ENCODE peak calls at places on chromosomes 16 and 17, in ten cellular contexts. One of them, this sample, is unnamed. For H3K4me1 and H3K27me3, the result is how much of the 10 kb centered on the place peaks cover.

GRCh38 chr16:19555938-19556778 is 655 bp downstream of the VPS35L start:
- DNase-seq in endothelial cell of umbilical vein: peak
- DNase-seq in left lung: no peak
- DNase-seq in CD8-positive, alpha-beta T cell: no peak
- DNase-seq in uterus: no peak
- DNase-seq in heart right ventricle: peak
- DNase-seq in heart left ventricle: no peak
- DNase-seq in CD8-positive, alpha-beta memory T cell: peak
- DNase-seq in gastrocnemius medialis: no peak
- DNase-seq in H9: peak
- DNase-seq in this sample: no peak

GRCh38 chr17:7781467-7781866 is 52.5 kb upstream of the KDM6B start:
- DNase-seq in H9: no peak
- DNase-seq in CD8-positive, alpha-beta memory T cell: no peak
- DNase-seq in left lung: no peak
- DNase-seq in gastrocnemius medialis: no peak
- DNase-seq in heart left ventricle: no peak
- DNase-seq in heart right ventricle: no peak
- DNase-seq in uterus: no peak
- DNase-seq in endothelial cell of umbilical vein: no peak
- DNase-seq in CD8-positive, alpha-beta T cell: no peak
- DNase-seq in this sample: no peak

GRCh38 chr16:85187002-85187401 is 74.7 kb upstream of the CIBAR2 start:
- DNase-seq in endothelial cell of umbilical vein: no peak
- DNase-seq in heart right ventricle: no peak
- DNase-seq in heart left ventricle: peak
- DNase-seq in uterus: no peak
- DNase-seq in left lung: no peak
- DNase-seq in H9: no peak
- DNase-seq in gastrocnemius medialis: peak
- DNase-seq in CD8-positive, alpha-beta T cell: no peak
- DNase-seq in CD8-positive, alpha-beta memory T cell: no peak
- DNase-seq in this sample: peak

GRCh38 chr16:77353587-77354263 is 81.1 kb downstream of the ADAMTS18 start:
- DNase-seq in uterus: no peak
- DNase-seq in CD8-positive, alpha-beta T cell: no peak
- DNase-seq in endothelial cell of umbilical vein: no peak
- DNase-seq in CD8-positive, alpha-beta memory T cell: no peak
- DNase-seq in heart right ventricle: no peak
- DNase-seq in H9: no peak
- DNase-seq in gastrocnemius medialis: no peak
- DNase-seq in heart left ventricle: no peak
- DNase-seq in left lung: no peak
- DNase-seq in this sample: no peak

GRCh38 chr16:28187595-28188004 is 24.2 kb downstream of the XPO6 start:
- DNase-seq in CD8-positive, alpha-beta T cell: no peak
- DNase-seq in left lung: no peak
- DNase-seq in heart left ventricle: no peak
- DNase-seq in H9: no peak
- DNase-seq in CD8-positive, alpha-beta memory T cell: no peak
- DNase-seq in heart right ventricle: no peak
- DNase-seq in gastrocnemius medialis: no peak
- DNase-seq in endothelial cell of umbilical vein: no peak
- DNase-seq in uterus: no peak
- DNase-seq in this sample: no peak

GRCh38 chr17:2239882-2240430 is 63.6 kb downstream of the SMG6 start:
- DNase-seq in gastrocnemius medialis: peak
- DNase-seq in CD8-positive, alpha-beta T cell: no peak
- DNase-seq in endothelial cell of umbilical vein: peak
- DNase-seq in CD8-positive, alpha-beta memory T cell: peak
- DNase-seq in heart left ventricle: peak
- DNase-seq in uterus: peak
- DNase-seq in H9: no peak
- DNase-seq in left lung: peak
- DNase-seq in heart right ventricle: peak
- DNase-seq in this sample: peak

GRCh38 chr17:81279278-81280073 is 15.6 kb downstream of the SLC38A10 start:
- DNase-seq in gastrocnemius medialis: no peak
- DNase-seq in endothelial cell of umbilical vein: no peak
- DNase-seq in heart left ventricle: peak
- DNase-seq in CD8-positive, alpha-beta T cell: no peak
- DNase-seq in heart right ventricle: no peak
- DNase-seq in CD8-positive, alpha-beta memory T cell: no peak
- DNase-seq in H9: no peak
- DNase-seq in left lung: no peak
- DNase-seq in uterus: no peak
- DNase-seq in this sample: no peak

GRCh38 chr17:19738757-19739156 is 9.3 kb downstream of the ALDH3A1 start:
- DNase-seq in H9: no peak
- DNase-seq in gastrocnemius medialis: no peak
- DNase-seq in left lung: no peak
- DNase-seq in endothelial cell of umbilical vein: no peak
- DNase-seq in CD8-positive, alpha-beta memory T cell: peak
- DNase-seq in CD8-positive, alpha-beta T cell: no peak
- DNase-seq in heart right ventricle: no peak
- DNase-seq in uterus: no peak
- DNase-seq in heart left ventricle: no peak
- DNase-seq in this sample: no peak

GRCh38 chr17:28807925-28808641 is 34.5 kb downstream of the FAM222B start:
- DNase-seq in gastrocnemius medialis: peak
- DNase-seq in uterus: no peak
- DNase-seq in heart left ventricle: no peak
- DNase-seq in CD8-positive, alpha-beta memory T cell: no peak
- DNase-seq in endothelial cell of umbilical vein: peak
- DNase-seq in heart right ventricle: no peak
- DNase-seq in CD8-positive, alpha-beta T cell: no peak
- DNase-seq in H9: no peak
- DNase-seq in left lung: no peak
- DNase-seq in this sample: no peak

DNA sequence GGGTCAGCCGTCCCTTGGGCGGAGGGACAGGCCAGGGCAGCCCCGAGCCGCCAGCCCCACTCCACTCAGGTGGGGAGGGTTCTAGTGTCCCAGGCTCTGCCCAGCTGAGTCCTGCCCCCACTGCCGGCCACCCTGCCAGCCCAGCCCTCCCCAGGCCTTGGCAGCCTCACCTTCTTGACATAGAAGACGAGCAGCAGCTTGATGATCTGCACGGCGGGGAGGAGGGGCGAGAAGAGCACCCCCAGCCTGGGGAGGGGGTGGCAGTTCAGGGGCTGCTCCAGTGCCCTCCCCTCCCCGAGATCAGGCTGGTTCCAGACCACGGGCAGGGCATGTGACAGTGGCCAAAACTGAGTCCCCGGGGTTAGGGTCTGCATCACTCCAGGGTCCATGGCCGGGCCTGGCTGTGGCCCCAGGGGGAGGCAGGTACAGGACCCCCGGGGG is 9.7 kb downstream of the TMC6 start:
- DNase-seq in endothelial cell of umbilical vein: no peak
- DNase-seq in gastrocnemius medialis: no peak
- DNase-seq in heart left ventricle: no peak
- DNase-seq in left lung: no peak
- DNase-seq in heart right ventricle: no peak
- DNase-seq in CD8-positive, alpha-beta memory T cell: peak
- DNase-seq in uterus: no peak
- DNase-seq in CD8-positive, alpha-beta T cell: no peak
- DNase-seq in H9: no peak
- DNase-seq in this sample: no peak
- H3K4me1 ChIP-seq in endothelial cell of umbilical vein: under half
- H3K4me1 ChIP-seq in gastrocnemius medialis: under half
- H3K4me1 ChIP-seq in heart left ventricle: under half
- H3K4me1 ChIP-seq in left lung: under half
- H3K4me1 ChIP-seq in heart right ventricle: under half
- H3K4me1 ChIP-seq in CD8-positive, alpha-beta memory T cell: half or more
- H3K4me1 ChIP-seq in uterus: under half
- H3K4me1 ChIP-seq in CD8-positive, alpha-beta T cell: half or more
- H3K4me1 ChIP-seq in H9: under half
- H3K4me1 ChIP-seq in this sample: under half

GRCh38 chr17:50558091-50558490 is 2.4 kb upstream of the CACNA1G start:
- DNase-seq in gastrocnemius medialis: no peak
- DNase-seq in heart right ventricle: no peak
- DNase-seq in CD8-positive, alpha-beta T cell: no peak
- DNase-seq in endothelial cell of umbilical vein: no peak
- DNase-seq in left lung: no peak
- DNase-seq in heart left ventricle: no peak
- DNase-seq in uterus: no peak
- DNase-seq in H9: no peak
- DNase-seq in CD8-positive, alpha-beta memory T cell: no peak
- DNase-seq in this sample: no peak
- H3K27me3 ChIP-seq in gastrocnemius medialis: under half
- H3K27me3 ChIP-seq in heart right ventricle: under half
- H3K27me3 ChIP-seq in CD8-positive, alpha-beta T cell: under half
- H3K27me3 ChIP-seq in endothelial cell of umbilical vein: under half
- H3K27me3 ChIP-seq in left lung: under half
- H3K27me3 ChIP-seq in heart left ventricle: under half
- H3K27me3 ChIP-seq in uterus: under half
- H3K27me3 ChIP-seq in H9: under half
- H3K27me3 ChIP-seq in CD8-positive, alpha-beta memory T cell: under half
- H3K27me3 ChIP-seq in this sample: half or more

GRCh38 chr16:50275428-50276127 is 9.2 kb downstream of the ADCY7 start:
- DNase-seq in left lung: peak
- DNase-seq in uterus: no peak
- DNase-seq in H9: no peak
- DNase-seq in endothelial cell of umbilical vein: no peak
- DNase-seq in gastrocnemius medialis: no peak
- DNase-seq in heart left ventricle: no peak
- DNase-seq in heart right ventricle: no peak
- DNase-seq in CD8-positive, alpha-beta memory T cell: peak
- DNase-seq in CD8-positive, alpha-beta T cell: no peak
- DNase-seq in this sample: no peak

GRCh38 chr16:50273888-50274770 is 7.8 kb downstream of the ADCY7 start:
- DNase-seq in gastrocnemius medialis: peak
- DNase-seq in left lung: peak
- DNase-seq in H9: no peak
- DNase-seq in CD8-positive, alpha-beta memory T cell: peak
- DNase-seq in CD8-positive, alpha-beta T cell: peak
- DNase-seq in endothelial cell of umbilical vein: no peak
- DNase-seq in heart left ventricle: peak
- DNase-seq in uterus: no peak
- DNase-seq in heart right ventricle: no peak
- DNase-seq in this sample: no peak

GRCh38 chr16:50276801-50277560 is 10.6 kb downstream of the ADCY7 start:
- DNase-seq in CD8-positive, alpha-beta memory T cell: peak
- DNase-seq in heart left ventricle: no peak
- DNase-seq in endothelial cell of umbilical vein: no peak
- DNase-seq in left lung: no peak
- DNase-seq in H9: no peak
- DNase-seq in uterus: no peak
- DNase-seq in heart right ventricle: no peak
- DNase-seq in CD8-positive, alpha-beta T cell: no peak
- DNase-seq in gastrocnemius medialis: no peak
- DNase-seq in this sample: no peak

GRCh38 chr16:50274771-50275415 is 8.5 kb downstream of the ADCY7 start:
- DNase-seq in heart left ventricle: no peak
- DNase-seq in H9: no peak
- DNase-seq in endothelial cell of umbilical vein: no peak
- DNase-seq in CD8-positive, alpha-beta memory T cell: peak
- DNase-seq in CD8-positive, alpha-beta T cell: no peak
- DNase-seq in left lung: peak
- DNase-seq in gastrocnemius medialis: peak
- DNase-seq in heart right ventricle: no peak
- DNase-seq in uterus: no peak
- DNase-seq in this sample: no peak

GRCh38 chr16:50276128-50276444 is 9.7 kb downstream of the ADCY7 start:
- DNase-seq in gastrocnemius medialis: no peak
- DNase-seq in H9: no peak
- DNase-seq in heart right ventricle: no peak
- DNase-seq in endothelial cell of umbilical vein: no peak
- DNase-seq in CD8-positive, alpha-beta memory T cell: peak
- DNase-seq in left lung: no peak
- DNase-seq in heart left ventricle: peak
- DNase-seq in CD8-positive, alpha-beta T cell: no peak
- DNase-seq in uterus: no peak
- DNase-seq in this sample: no peak
- H3K4me1 ChIP-seq in gastrocnemius medialis: under half
- H3K4me1 ChIP-seq in H9: under half
- H3K4me1 ChIP-seq in heart right ventricle: under half
- H3K4me1 ChIP-seq in endothelial cell of umbilical vein: under half
- H3K4me1 ChIP-seq in CD8-positive, alpha-beta memory T cell: half or more
- H3K4me1 ChIP-seq in left lung: under half
- H3K4me1 ChIP-seq in heart left ventricle: under half
- H3K4me1 ChIP-seq in CD8-positive, alpha-beta T cell: half or more
- H3K4me1 ChIP-seq in uterus: under half
- H3K4me1 ChIP-seq in this sample: under half

GRCh38 chr17:3943240-3943891 is 20.9 kb downstream of the ATP2A3 start:
- DNase-seq in CD8-positive, alpha-beta T cell: no peak
- DNase-seq in heart right ventricle: no peak
- DNase-seq in endothelial cell of umbilical vein: no peak
- DNase-seq in gastrocnemius medialis: no peak
- DNase-seq in uterus: no peak
- DNase-seq in H9: no peak
- DNase-seq in left lung: no peak
- DNase-seq in heart left ventricle: no peak
- DNase-seq in CD8-positive, alpha-beta memory T cell: no peak
- DNase-seq in this sample: no peak
- H3K27me3 ChIP-seq in CD8-positive, alpha-beta T cell: under half
- H3K27me3 ChIP-seq in heart right ventricle: under half
- H3K27me3 ChIP-seq in endothelial cell of umbilical vein: under half
- H3K27me3 ChIP-seq in gastrocnemius medialis: under half
- H3K27me3 ChIP-seq in uterus: under half
- H3K27me3 ChIP-seq in H9: under half
- H3K27me3 ChIP-seq in left lung: under half
- H3K27me3 ChIP-seq in heart left ventricle: under half
- H3K27me3 ChIP-seq in CD8-positive, alpha-beta memory T cell: under half
- H3K27me3 ChIP-seq in this sample: under half

GRCh38 chr16:81465375-81465943 is 20.9 kb downstream of the CMIP start:
- DNase-seq in H9: no peak
- DNase-seq in endothelial cell of umbilical vein: no peak
- DNase-seq in heart right ventricle: no peak
- DNase-seq in left lung: no peak
- DNase-seq in heart left ventricle: no peak
- DNase-seq in gastrocnemius medialis: no peak
- DNase-seq in CD8-positive, alpha-beta memory T cell: no peak
- DNase-seq in CD8-positive, alpha-beta T cell: no peak
- DNase-seq in uterus: no peak
- DNase-seq in this sample: no peak
- H3K4me1 ChIP-seq in H9: under half
- H3K4me1 ChIP-seq in endothelial cell of umbilical vein: under half
- H3K4me1 ChIP-seq in heart right ventricle: under half
- H3K4me1 ChIP-seq in left lung: under half
- H3K4me1 ChIP-seq in heart left ventricle: under half
- H3K4me1 ChIP-seq in gastrocnemius medialis: under half
- H3K4me1 ChIP-seq in CD8-positive, alpha-beta memory T cell: half or more
- H3K4me1 ChIP-seq in CD8-positive, alpha-beta T cell: half or more
- H3K4me1 ChIP-seq in uterus: under half
- H3K4me1 ChIP-seq in this sample: under half

This sample was measured in left ventricle myocardium inferior.